ENCODE peak calls at places on chromosomes 16 and 17, in eight cellular contexts. G is activated CD8-positive, alpha-beta memory T cell treated with anti-CD3 and anti-CD28 coated beads for 24 hours; T is NCI-H446 treated with DMSO at 0.1 percent for 48 hours; P is NCI-H1105 treated with DMSO at 0.1 percent for 48 hours; Q is activated CD8-positive, alpha-beta T cell treated with anti-CD3 and anti-CD28 coated beads, Interleukin-2, amount 10 ng/mL, durations not matched to agents 7 days and 5 days; H is NT2/D1; K is lower leg skin; Y is stimulated activated CD4-positive, alpha-beta T cell treated with anti-CD3 and anti-CD28 coated beads, Interleukin-1b, Interleukin-23, amount 100 ng/mL, for 48 hours. R is an unnamed sample.

GRCh38 chr16:1333854-1334719 is 642 bp downstream of the BAIAP3 start:
- DNase-seq in T (no peak), H (no peak), P (no peak), Q (no peak), K (no peak), G (no peak), Y (no peak), R (no peak)

GRCh38 chr17:42407289-42407836 is 15.7 kb downstream of the CAVIN1 start:
- DNase-seq in T (peak), K (peak), P (peak), Y (peak), H (no peak), G (peak), Q (peak), R (peak)

GRCh38 chr17:44308320-44308818 is at the start of gene RUNDC3A:
- DNase-seq in H (peak), G (peak), Y (peak), K (peak), T (peak), Q (peak), P (peak), R (peak)

GRCh38 chr16:23141500-23141899 is 7.8 kb downstream of the USP31 start:
- DNase-seq in H (no peak), Q (no peak), T (no peak), Y (no peak), G (no peak), K (no peak), P (no peak), R (no peak)

GRCh38 chr17:12821376-12821940 is 32.2 kb downstream of the ARHGAP44 start:
- DNase-seq in H (no peak), T (no peak), G (no peak), Q (no peak), K (no peak), Y (no peak), P (no peak), R (no peak)

GRCh38 chr16:22890976-22891375 is 77.0 kb downstream of the HS3ST2 start:
- DNase-seq in G (no peak), T (no peak), H (no peak), P (peak), K (no peak), Y (no peak), Q (no peak), R (no peak)

GRCh38 chr16:3665508-3665907 is 11.0 kb downstream of the DNASE1 start:
- DNase-seq in K (no peak), Q (peak), P (no peak), H (no peak), G (no peak), Y (no peak), T (no peak), R (no peak)

GRCh38 chr17:54270499-54270898 is 447.8 kb downstream of the KIF2B start:
- DNase-seq in H (no peak), G (no peak), Y (no peak), Q (no peak), P (no peak), K (no peak), T (no peak), R (no peak)

GRCh38 chr16:61879306-61879705 is 156.9 kb downstream of the CDH8 start:
- DNase-seq in Y (no peak), P (no peak), Q (no peak), H (no peak), G (no peak), T (no peak), K (no peak), R (no peak)

GRCh38 chr17:82889496-82890338 is 49.9 kb upstream of the ZNF750 start:
- DNase-seq in H (no peak), T (no peak), P (no peak), Y (no peak), Q (no peak), G (no peak), K (no peak), R (no peak)

GRCh38 chr17:38333635-38334295 is 10.0 kb downstream of the GPR179 start:
- DNase-seq in K (no peak), H (no peak), Y (peak), G (peak), P (peak), Q (peak), T (no peak), R (no peak)

GRCh38 chr16:85485379-85485778 is 127.7 kb upstream of the GSE1 start:
- DNase-seq in Y (no peak), P (peak), Q (no peak), G (no peak), K (no peak), H (no peak), T (no peak), R (peak)

GRCh38 chr17:4003501-4004421 is 39.5 kb upstream of the ATP2A3 start:
- DNase-seq in K (peak), Y (no peak), G (no peak), T (no peak), H (no peak), Q (peak), P (no peak), R (no peak)

GRCh38 chr17:32142038-32142856 is at the start of gene RHOT1:
- DNase-seq in H (peak), Y (peak), K (peak), T (peak), G (peak), Q (peak), P (peak), R (peak)

GRCh38 chr16:73000907-73001521 is 46.9 kb downstream of the ZFHX3 start:
- DNase-seq in T (no peak), G (no peak), Y (no peak), P (no peak), Q (no peak), K (no peak), H (no peak), R (no peak)

GRCh38 chr17:56593073-56593740 is at the start of gene NOG:
- DNase-seq in P (peak), T (peak), H (no peak), Q (peak), Y (no peak), K (peak), G (peak), R (peak)

GRCh38 chr17:28572294-28573099 is 1.2 kb upstream of the PIGS start:
- DNase-seq in G (no peak), H (no peak), P (no peak), T (no peak), K (no peak), Q (no peak), Y (no peak), R (no peak)

GRCh38 chr17:31726980-31727427 is 132.0 kb downstream of the COPRS start:
- DNase-seq in Q (no peak), Y (no peak), P (no peak), K (no peak), T (no peak), G (no peak), H (no peak), R (peak)

GRCh38 chr17:39923230-39923629 is 4.2 kb downstream of the ORMDL3 start:
- DNase-seq in Q (no peak), T (no peak), Y (no peak), P (no peak), K (no peak), H (no peak), G (no peak), R (no peak)

GRCh38 chr17:76537288-76537577 is 276 bp downstream of the CYGB start:
- DNase-seq in Q (no peak), P (no peak), G (no peak), H (no peak), T (no peak), Y (no peak), K (no peak), R (peak)

GRCh38 chr17:40058151-40058784 is 4.1 kb upstream of the MED24 start:
- DNase-seq in Q (no peak), T (no peak), Y (no peak), P (no peak), H (no peak), G (no peak), K (no peak), R (no peak)

GRCh38 chr17:81903896-81904599 is 2.0 kb downstream of the NPB start:
- DNase-seq in H (no peak), K (no peak), Q (no peak), Y (no peak), T (no peak), P (no peak), G (no peak), R (no peak)

GRCh38 chr17:66781135-66781534 is 53.8 kb upstream of the CACNG5 start:
- DNase-seq in T (no peak), H (no peak), K (no peak), Q (no peak), P (no peak), Y (no peak), G (no peak), R (no peak)

GRCh38 chr16:1040346-1040745 is 32.2 kb upstream of the SSTR5 start:
- DNase-seq in G (no peak), Q (no peak), P (no peak), T (no peak), Y (no peak), K (no peak), H (no peak), R (no peak)

GRCh38 chr16:85969591-85969990 is 70.6 kb downstream of the IRF8 start:
- DNase-seq in Q (no peak), H (no peak), T (no peak), P (no peak), K (no peak), Y (no peak), G (no peak), R (no peak)

GRCh38 chr16:17364319-17365210 is 106.2 kb downstream of the XYLT1 start:
- DNase-seq in K (no peak), Y (peak), T (peak), Q (peak), P (no peak), H (no peak), G (no peak), R (no peak)

GRCh38 chr17:50472286-50472685 is 3.6 kb upstream of the CHAD start:
- DNase-seq in Y (no peak), P (no peak), K (no peak), Q (no peak), H (no peak), G (no peak), T (no peak), R (no peak)

GRCh38 chr17:60640503-60640902 is 37.1 kb upstream of the BCAS3 start:
- DNase-seq in Y (no peak), P (peak), H (no peak), K (no peak), G (no peak), Q (no peak), T (no peak), R (no peak)

GRCh38 chr16:12708266-12708665 is 95.4 kb downstream of the CPPED1 start:
- DNase-seq in T (no peak), H (no peak), G (no peak), P (no peak), K (peak), Y (no peak), Q (no peak), R (no peak)

GRCh38 chr17:1109606-1110523 is 69.9 kb downstream of the ABR start:
- DNase-seq in H (no peak), P (no peak), G (no peak), Y (peak), T (no peak), K (no peak), Q (peak), R (no peak)

GRCh38 chr17:63919311-63919723 is 678 bp upstream of the GH1 start:
- DNase-seq in T (no peak), G (peak), K (no peak), H (no peak), P (peak), Y (peak), Q (peak), R (peak)

GRCh38 chr16:10619271-10619849 is 39.0 kb upstream of the EMP2 start:
- DNase-seq in Q (no peak), Y (peak), G (no peak), P (no peak), T (no peak), H (no peak), K (peak), R (peak)

R was measured in posterior cingulate gyrus.